ENCODE peak calls at places on chromosomes 2 and 18, in five cellular contexts. O is EH, F is GM20000, E is fibroblast of the aortic adventitia, C is colonic mucosa. Q is an unnamed sample.

GRCh38 chr2:155748126-155748525 is 584.4 kb downstream of the NR4A2 start:
- DNase-seq in O (no peak), F (no peak), E (no peak), C (no peak), Q (no peak)

GRCh38 chr2:134014196-134014960 is 239.5 kb upstream of the MGAT5 start:
- DNase-seq in O (peak), F (no peak), E (no peak), C (no peak), Q (no peak)

GRCh38 chr2:241111443-241111810 is 9.3 kb upstream of the MTERF4 start:
- DNase-seq in O (no peak), F (peak), E (no peak), C (no peak), Q (no peak)

GRCh38 chr2:59008950-59009349 is 767.8 kb upstream of the FANCL start:
- DNase-seq in O (no peak), F (no peak), E (no peak), C (no peak), Q (no peak)

GRCh38 chr2:69250981-69251380 is 136.0 kb downstream of the GFPT1 start:
- DNase-seq in O (peak), F (no peak), E (no peak), C (no peak), Q (no peak)

GRCh38 chr18:48629730-48630324 is 91.0 kb downstream of the CTIF start:
- DNase-seq in O (peak), F (no peak), E (peak), C (no peak), Q (no peak)

GRCh38 chr2:241722896-241723454 is 11.5 kb upstream of the D2HGDH start:
- DNase-seq in O (no peak), F (peak), E (no peak), C (no peak), Q (no peak)

GRCh38 chr2:186688813-186689212 is 5.0 kb upstream of the FAM171B start:
- DNase-seq in O (no peak), F (no peak), E (no peak), C (no peak), Q (no peak)

GRCh38 chr2:16281451-16282330 is 341.3 kb downstream of the MYCN start:
- DNase-seq in O (no peak), F (peak), E (no peak), C (no peak), Q (no peak)

GRCh38 chr2:67581751-67582150 is 184.6 kb downstream of the ETAA1 start:
- DNase-seq in O (no peak), F (no peak), E (no peak), C (no peak), Q (no peak)

GRCh38 chr2:230690439-230690838 is 22.2 kb upstream of the CAB39 start:
- DNase-seq in O (peak), F (no peak), E (peak), C (peak), Q (no peak)